ENCODE peak calls at places on chromosomes 5 and 9, in six cellular contexts. C is naive B cell, J is left ventricle myocardium inferior, A is AG09309, Z is WTC11, O is stromal cell of bone marrow. Q is an unnamed sample.

GRCh38 chr5:130720355-130720754 is 444.7 kb downstream of the HINT1 start:
- DNase-seq in A (peak), J (no peak), C (no peak), Z (no peak), O (peak), Q (no peak)

GRCh38 chr9:19998153-19998552 is 209.3 kb upstream of the SLC24A2 start:
- DNase-seq in O (no peak), A (no peak), J (no peak), Z (no peak), C (no peak), Q (no peak)

GRCh38 chr9:121440265-121440664 is 59.4 kb downstream of the GGTA1 start:
- DNase-seq in O (peak), J (no peak), Z (no peak), A (no peak), C (no peak), Q (no peak)

GRCh38 chr9:37903581-37903830 is 421 bp downstream of the SLC25A51 start:
- DNase-seq in O (no peak), A (no peak), C (no peak), J (no peak), Z (peak), Q (no peak)

GRCh38 chr5:55645304-55645703 is 66.8 kb downstream of the SLC38A9 start:
- DNase-seq in A (no peak), Z (no peak), J (no peak), O (no peak), C (no peak), Q (no peak)

GRCh38 chr5:147752033-147752432 is 30.5 kb downstream of the JAKMIP2 start:
- DNase-seq in Z (no peak), O (no peak), C (no peak), J (no peak), A (no peak), Q (no peak)

GRCh38 chr5:80141147-80141671 is 106.1 kb downstream of the THBS4 start:
- DNase-seq in J (peak), Z (peak), C (no peak), O (peak), A (peak), Q (no peak)

GRCh38 chr9:116099821-116100220 is 53.8 kb upstream of the PAPPA start:
- DNase-seq in J (no peak), A (no peak), O (no peak), Z (no peak), C (no peak), Q (no peak)

GRCh38 chr9:115775669-115776068 is 377.9 kb upstream of the PAPPA start:
- DNase-seq in Z (no peak), A (no peak), J (no peak), O (no peak), C (no peak), Q (no peak)

GRCh38 chr5:149358818-149359217 is 972 bp downstream of the PCYOX1L start:
- DNase-seq in Z (no peak), A (no peak), C (no peak), O (no peak), J (no peak), Q (no peak)

GRCh38 chr9:112112519-112112918 is 62.6 kb downstream of the SUSD1 start:
- DNase-seq in J (no peak), A (peak), C (no peak), O (peak), Z (no peak), Q (no peak)

GRCh38 chr5:165188555-165189260 is 1683.3 kb downstream of the MAT2B start:
- DNase-seq in O (no peak), Z (no peak), A (no peak), C (no peak), J (no peak), Q (no peak)

GRCh38 chr5:65288657-65289056 is 193.1 kb downstream of the ADAMTS6 start:
- DNase-seq in A (no peak), J (no peak), O (no peak), C (no peak), Z (no peak), Q (no peak)

GRCh38 chr9:76944011-76944410 is 38.1 kb upstream of the PRUNE2 start:
- DNase-seq in Z (no peak), A (no peak), J (no peak), C (no peak), O (no peak), Q (no peak)

GRCh38 chr5:169808118-169808581 is 171.1 kb downstream of the DOCK2 start:
- DNase-seq in Z (peak), C (no peak), J (no peak), O (no peak), A (no peak), Q (no peak)

GRCh38 chr5:8869932-8870331 is 675.9 kb downstream of the SEMA5A start:
- DNase-seq in J (no peak), O (no peak), C (no peak), Z (no peak), A (no peak), Q (no peak)